ENCODE peak calls at places on chromosomes 3 and 15, in eight cellular contexts. H is activated T-cell treated with anti-CD3 and anti-CD28 coated beads for 4 hours; J is activated CD8-positive, alpha-beta T cell treated with anti-CD3 and anti-CD28 coated beads for 36 hours; X is GM03348; D is NCI-H510A treated with DMSO at 0.1 percent for 48 hours; A is stimulated activated CD4-positive, alpha-beta T cell treated with anti-CD3 and anti-CD28 coated beads, Interleukin-1b, Interleukin-23, amount 100 ng/mL, for 4 hours; Z is GM10248; F is mucosa of gallbladder. P is an unnamed sample.

GRCh38 chr15:90860942-90861675 is 7.3 kb upstream of the FURIN start:
- DNase-seq in H (no peak), J (peak; percentile 12), X (no peak), D (peak; percentile 91), A (no peak), Z (no peak), F (no peak), P (no peak)

GRCh38 chr3:115790759-115791158 is 167.4 kb downstream of the GAP43 start:
- DNase-seq in H (peak; percentile 48), J (peak; percentile 80), X (peak; percentile 83), D (no peak), A (no peak), Z (peak; percentile 15), F (peak; percentile 67), P (peak; percentile 85)

GRCh38 chr3:138418556-138419206 is 15.7 kb upstream of the ESYT3 start:
- DNase-seq in H (no peak), J (no peak), X (no peak), D (peak; percentile 39), A (no peak), Z (no peak), F (no peak), P (no peak)

GRCh38 chr3:188746291-188746783 is 425.4 kb upstream of the TPRG1 start:
- DNase-seq in H (no peak), J (no peak), X (no peak), D (no peak), A (no peak), Z (no peak), F (no peak), P (no peak)

GRCh38 chr15:94412979-94413741 is 181.8 kb downstream of the MCTP2 start:
- DNase-seq in H (no peak), J (no peak), X (peak; percentile 9), D (peak; percentile 1), A (no peak), Z (no peak), F (peak; percentile 44), P (no peak)

GRCh38 chr3:9250236-9250635 is 790 bp upstream of the SRGAP3 start:
- DNase-seq in H (no peak), J (no peak), X (no peak), D (no peak), A (no peak), Z (no peak), F (no peak), P (no peak)

GRCh38 chr15:99613481-99613880 is 47.7 kb downstream of the MEF2A start:
- DNase-seq in H (no peak), J (no peak), X (no peak), D (no peak), A (no peak), Z (no peak), F (no peak), P (no peak)

GRCh38 chr3:170709046-170709445 is 123.2 kb upstream of the SLC7A14 start:
- DNase-seq in H (no peak), J (no peak), X (peak; percentile 79), D (no peak), A (no peak), Z (no peak), F (no peak), P (no peak)

GRCh38 chr3:41328916-41329315 is 129.6 kb downstream of the CTNNB1 start:
- DNase-seq in H (no peak), J (no peak), X (peak; percentile 29), D (no peak), A (no peak), Z (no peak), F (no peak), P (peak; percentile 21)

GRCh38 chr3:156605686-156606605 is 51.0 kb upstream of the SSR3 start:
- DNase-seq in H (no peak), J (no peak), X (peak; percentile 87), D (no peak), A (no peak), Z (peak; percentile 22), F (no peak), P (peak; percentile 77)

GRCh38 chr3:134713673-134714072 is 62.9 kb upstream of the KY start:
- DNase-seq in H (no peak), J (no peak), X (no peak), D (no peak), A (no peak), Z (no peak), F (no peak), P (no peak)

GRCh38 chr3:62727576-62727975 is 147.6 kb downstream of the CADPS start:
- DNase-seq in H (no peak), J (no peak), X (no peak), D (no peak), A (no peak), Z (no peak), F (no peak), P (no peak)

GRCh38 chr3:48276856-48277641 is 36.1 kb downstream of the ZNF589 start:
- DNase-seq in H (no peak), J (no peak), X (no peak), D (no peak), A (no peak), Z (no peak), F (no peak), P (no peak)

GRCh38 chr3:120203016-120203415 is 82.0 kb downstream of the GPR156 start:
- DNase-seq in H (no peak), J (no peak), X (peak; percentile 87), D (no peak), A (no peak), Z (no peak), F (peak; percentile 22), P (no peak)

GRCh38 chr15:34055868-34056595 is 17.0 kb upstream of the AVEN start:
- DNase-seq in H (no peak), J (no peak), X (peak; percentile 81), D (no peak), A (no peak), Z (no peak), F (no peak), P (peak; percentile 64)

GRCh38 chr3:56753206-56753605 is 48.5 kb downstream of the ARHGEF3 start:
- DNase-seq in H (no peak), J (peak; percentile 75), X (peak; percentile 54), D (no peak), A (no peak), Z (peak; percentile 51), F (no peak), P (no peak)

GRCh38 chr3:160540546-160540945 is 24.8 kb downstream of the KPNA4 start:
- DNase-seq in H (no peak), J (no peak), X (no peak), D (no peak), A (no peak), Z (no peak), F (no peak), P (no peak)

GRCh38 chr3:61936344-61936937 is 375.1 kb downstream of the PTPRG start:
- DNase-seq in H (no peak), J (peak; percentile 56), X (peak; percentile 30), D (no peak), A (no peak), Z (peak; percentile 35), F (no peak), P (peak; percentile 19)

GRCh38 chr3:138113309-138113708 is 2.1 kb downstream of the DZIP1L start:
- DNase-seq in H (no peak), J (no peak), X (no peak), D (peak; percentile 33), A (no peak), Z (no peak), F (peak; percentile 43), P (no peak)

GRCh38 chr3:24513463-24513862 is 18.8 kb upstream of the THRB start:
- DNase-seq in H (no peak), J (no peak), X (peak; percentile 25), D (no peak), A (no peak), Z (no peak), F (no peak), P (peak; percentile 42)

GRCh38 chr3:43218921-43219320 is 67.4 kb upstream of the SNRK start:
- DNase-seq in H (no peak), J (no peak), X (no peak), D (no peak), A (no peak), Z (no peak), F (no peak), P (no peak)

GRCh38 chr3:110973263-110973895 is 98.2 kb upstream of the NECTIN3 start:
- DNase-seq in H (no peak), J (no peak), X (no peak), D (no peak), A (no peak), Z (no peak), F (no peak), P (no peak)

GRCh38 chr3:25576836-25577454 is 87.8 kb downstream of the TOP2B start:
- DNase-seq in H (no peak), J (no peak), X (no peak), D (no peak), A (no peak), Z (no peak), F (no peak), P (no peak)

GRCh38 chr3:632571-633170 is 436.1 kb downstream of the CHL1 start:
- DNase-seq in H (no peak), J (peak; percentile 59), X (peak; percentile 1), D (peak; percentile 76), A (no peak), Z (peak; percentile 19), F (peak; percentile 43), P (peak; percentile 0)

GRCh38 chr15:98996169-98996568 is 11.4 kb downstream of the PGPEP1L start:
- DNase-seq in H (no peak), J (no peak), X (no peak), D (no peak), A (no peak), Z (no peak), F (no peak), P (no peak)

P was measured in hepatic stellate cell.